ENCODE peak calls at places on chromosomes 12 and 14, in seven cellular contexts. M is breast epithelium, Y is GM12878, R is A549, X is cardiac muscle cell, B is BE2C, Q is upper lobe of right lung. C is an unnamed sample.
A peak's percentile ranks its signal among the peaks of the same experiment; 100 is the strongest.

GRCh38 chr12:63151898-63152700 is 1.1 kb upstream of the AVPR1A start:
- DNase-seq in M (no peak), Y (no peak), R (peak; percentile 64), X (peak; percentile 65), B (peak; percentile 24), Q (no peak), C (no peak)

GRCh38 chr14:70716958-70717357 is 75.2 kb downstream of the TTC9 start:
- DNase-seq in M (no peak), Y (no peak), R (no peak), X (no peak), B (no peak), Q (no peak), C (no peak)

GRCh38 chr14:69963966-69964365 is 84.8 kb downstream of the SMOC1 start:
- DNase-seq in M (no peak), Y (no peak), R (no peak), X (no peak), B (no peak), Q (no peak), C (no peak)

GRCh38 chr12:68378859-68379628 is 46.9 kb upstream of the MDM1 start:
- DNase-seq in M (no peak), Y (no peak), R (peak; percentile 59), X (no peak), B (no peak), Q (no peak), C (peak; percentile 57)

GRCh38 chr14:93056166-93056839 is 59.4 kb downstream of the ITPK1 start:
- DNase-seq in M (no peak), Y (no peak), R (peak; percentile 49), X (no peak), B (no peak), Q (no peak), C (no peak)

GRCh38 chr14:34792593-34792992 is 78.2 kb upstream of the CFL2 start:
- DNase-seq in M (no peak), Y (no peak), R (no peak), X (no peak), B (no peak), Q (no peak), C (no peak)

GRCh38 chr12:31582155-31582554 is 8.8 kb downstream of the DENND5B start:
- DNase-seq in M (no peak), Y (no peak), R (no peak), X (no peak), B (no peak), Q (no peak), C (no peak)

GRCh38 chr12:52165096-52165855 is 26.5 kb downstream of the KRT80 start:
- DNase-seq in M (no peak), Y (no peak), R (no peak), X (no peak), B (peak; percentile 47), Q (no peak), C (no peak)

GRCh38 chr12:75481013-75481705 is 604 bp downstream of the GLIPR1 start:
- DNase-seq in M (no peak), Y (no peak), R (no peak), X (no peak), B (no peak), Q (no peak), C (no peak)

GRCh38 chr12:101111441-101111840 is 98.6 kb downstream of the SLC5A8 start:
- DNase-seq in M (no peak), Y (no peak), R (no peak), X (no peak), B (no peak), Q (no peak), C (no peak)

GRCh38 chr14:21711360-21711961 is 37.8 kb upstream of the OR4E1 start:
- DNase-seq in M (no peak), Y (no peak), R (peak; percentile 62), X (peak; percentile 54), B (peak; percentile 14), Q (no peak), C (no peak)

DNA sequence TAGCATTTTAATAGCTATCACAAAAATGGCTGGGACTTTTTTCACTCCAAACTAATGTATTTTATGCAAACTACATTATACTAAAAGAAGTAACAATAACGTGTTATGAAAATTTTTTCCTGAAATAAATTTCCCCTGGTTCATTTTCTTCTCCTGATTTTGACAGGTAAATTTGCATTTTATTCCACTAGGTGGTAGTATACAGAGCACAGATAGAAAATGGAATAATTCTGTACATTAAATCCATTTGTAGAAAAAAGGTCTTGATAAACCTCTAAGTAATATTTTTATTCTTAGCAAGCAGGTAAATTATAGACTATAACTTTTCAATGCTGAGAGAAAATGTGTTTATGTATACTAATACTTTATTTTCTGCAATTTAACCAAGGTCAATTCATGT is 96.5 kb downstream of the BCAT1 start:
- DNase-seq in M (no peak), Y (no peak), R (no peak), X (peak; percentile 3), B (no peak), Q (no peak), C (no peak)
- TF ChIP-seq CTCF in M (no peak), Y (peak; percentile 28), R (peak; percentile 27), X (peak; percentile 47), B (peak; percentile 28), Q (peak; percentile 36), C (peak; percentile 35)

DNA sequence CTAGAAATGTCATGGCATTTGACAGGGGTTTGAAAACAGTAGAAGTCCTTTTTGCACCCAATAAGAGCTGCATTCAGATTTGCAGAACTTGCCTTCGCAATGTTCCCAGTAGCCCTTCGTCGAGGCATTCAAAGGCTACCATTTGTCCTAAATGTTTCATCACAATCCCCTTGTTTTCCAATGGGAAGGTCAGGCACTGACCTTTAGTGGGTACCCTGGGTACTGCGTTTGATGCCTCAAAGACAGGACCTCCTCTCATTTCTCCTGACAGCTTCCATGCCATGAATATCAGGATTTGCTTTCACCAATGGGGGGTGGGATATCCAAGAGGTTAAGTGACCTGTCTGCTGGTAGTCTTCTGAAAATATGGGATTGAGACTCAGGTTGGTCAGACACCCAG is 1063.1 kb downstream of the BCL11B start:
- DNase-seq in M (no peak), Y (no peak), R (no peak), X (no peak), B (no peak), Q (no peak), C (no peak)
- H3K4me1 ChIP-seq in M (no peaks in the 10 kb centered on the region), Y (peaks cover 7% of the 10 kb centered on the region), R (no peaks in the 10 kb centered on the region), X (no peaks in the 10 kb centered on the region), B (no peaks in the 10 kb centered on the region), Q (no peaks in the 10 kb centered on the region), C (no peaks in the 10 kb centered on the region)

DNA sequence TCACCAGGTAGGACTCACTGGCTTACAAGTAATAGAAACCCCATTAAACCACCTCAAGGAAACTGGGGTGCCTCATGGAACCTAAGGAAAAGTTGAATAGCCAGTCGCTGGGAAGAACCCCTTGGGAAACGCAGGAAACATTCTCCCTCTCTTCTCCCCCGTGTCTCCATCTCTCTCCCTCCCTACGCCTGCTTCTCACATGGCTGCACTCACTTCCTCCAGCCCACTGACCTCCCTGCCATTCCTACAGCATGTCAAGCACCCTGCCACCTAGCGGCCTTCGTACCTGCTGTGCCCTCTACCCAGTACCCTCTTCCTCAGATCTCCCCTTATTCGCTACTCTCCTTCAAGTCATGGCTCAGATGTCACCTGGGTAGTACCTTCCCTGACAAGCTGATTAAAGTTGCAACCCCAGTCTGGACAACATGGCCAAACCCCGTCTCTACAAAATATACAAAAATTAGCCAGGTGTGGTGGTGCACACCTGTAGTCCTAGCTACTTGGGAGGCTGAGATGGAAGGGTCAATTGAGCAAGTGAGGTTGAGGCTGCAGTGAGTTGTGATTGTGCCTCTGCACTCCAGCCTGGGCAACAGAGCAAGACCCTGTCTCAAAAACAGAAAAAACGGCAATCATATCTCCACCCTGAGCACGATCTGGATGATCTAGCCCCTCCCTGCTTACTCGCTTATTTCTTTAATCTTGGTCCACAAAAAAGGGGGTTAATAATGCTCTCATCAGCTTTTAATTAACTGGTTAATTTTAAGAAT is 6.4 kb upstream of the DTX1 start:
- DNase-seq in M (no peak), Y (no peak), R (peak; percentile 73), X (peak; percentile 26), B (peak; percentile 61), Q (peak; percentile 65), C (no peak)
- TF ChIP-seq CTCF in M (no peak), Y (peak; percentile 51), R (peak; percentile 31), X (peak; percentile 31), B (peak; percentile 66), Q (no peak), C (peak; percentile 14)

GRCh38 chr12:115794659-115795081 is 482.8 kb downstream of the MED13L start:
- DNase-seq in M (no peak), Y (no peak), R (peak; percentile 52), X (no peak), B (no peak), Q (no peak), C (no peak)

GRCh38 chr12:115802767-115803166 is 474.7 kb downstream of the MED13L start:
- DNase-seq in M (no peak), Y (no peak), R (no peak), X (no peak), B (no peak), Q (no peak), C (no peak)

GRCh38 chr12:115801826-115802225 is 475.7 kb downstream of the MED13L start:
- DNase-seq in M (no peak), Y (no peak), R (no peak), X (no peak), B (no peak), Q (no peak), C (no peak)

GRCh38 chr12:115799610-115800009 is 477.9 kb downstream of the MED13L start:
- DNase-seq in M (no peak), Y (no peak), R (no peak), X (no peak), B (no peak), Q (no peak), C (no peak)

DNA sequence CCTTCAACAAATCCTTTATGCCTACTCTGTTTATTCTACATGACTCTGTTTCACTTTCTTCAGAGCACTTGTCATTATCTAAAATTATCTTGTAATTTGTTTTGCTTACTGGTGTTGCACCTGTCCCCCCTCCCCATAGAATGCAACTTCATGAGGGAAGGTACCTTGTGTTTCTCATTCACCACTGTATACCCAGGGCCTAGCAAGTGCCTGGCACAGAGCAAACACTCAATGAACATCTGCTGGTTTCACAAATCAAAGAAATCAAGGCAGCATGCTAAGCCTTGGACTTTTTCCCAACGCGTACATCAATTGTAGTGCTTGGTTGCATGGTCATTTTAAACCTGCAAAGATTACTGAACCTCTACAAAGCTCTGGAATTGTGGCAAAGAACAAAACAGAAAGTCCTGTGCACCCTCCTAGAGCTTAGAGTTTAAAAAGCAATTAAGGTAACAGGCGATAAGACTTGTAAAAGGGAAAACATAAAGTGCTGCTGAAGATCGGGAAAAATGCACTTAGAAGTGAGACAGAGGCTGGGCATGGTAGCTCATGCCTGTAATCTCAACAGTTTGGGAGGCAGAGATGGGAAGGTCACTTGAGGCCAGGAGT is 479.1 kb downstream of the MED13L start:
- DNase-seq in M (no peak), Y (no peak), R (no peak), X (no peak), B (no peak), Q (no peak), C (no peak)
- H3K4me1 ChIP-seq in M (no peaks in the 10 kb centered on the region), Y (no peaks in the 10 kb centered on the region), R (no peaks in the 10 kb centered on the region), X (no peaks in the 10 kb centered on the region), B (no peaks in the 10 kb centered on the region), Q (no peaks in the 10 kb centered on the region), C (no peaks in the 10 kb centered on the region)